ENCODE peak calls at places on chromosome 9, in ten cellular contexts. One of them, this sample, is unnamed.

GRCh38 chr9:127794001-127794791 is 8.4 kb downstream of the CDK9 start:
- DNase-seq in caudate nucleus: no peak
- DNase-seq in effector memory CD8-positive, alpha-beta T cell: no peak
- DNase-seq in T-helper 17 cell: no peak
- DNase-seq in D341Med: no peak
- DNase-seq in GM12864: no peak
- DNase-seq in HTR-8/SVneo: no peak
- DNase-seq in NCI-H1092 treated with DMSO at 0.1 percent for 48 hours: no peak
- DNase-seq in NCI-H1417: no peak
- DNase-seq in neural progenitor cell: no peak
- DNase-seq in this sample: no peak

GRCh38 chr9:89684218-89684617 is 79.4 kb downstream of the GADD45G start:
- DNase-seq in D341Med: no peak
- DNase-seq in HTR-8/SVneo: no peak
- DNase-seq in effector memory CD8-positive, alpha-beta T cell: no peak
- DNase-seq in NCI-H1092 treated with DMSO at 0.1 percent for 48 hours: no peak
- DNase-seq in NCI-H1417: no peak
- DNase-seq in T-helper 17 cell: no peak
- DNase-seq in GM12864: no peak
- DNase-seq in neural progenitor cell: no peak
- DNase-seq in caudate nucleus: no peak
- DNase-seq in this sample: no peak

GRCh38 chr9:114065304-114065703 is 12.8 kb downstream of the AMBP start:
- DNase-seq in HTR-8/SVneo: no peak
- DNase-seq in GM12864: no peak
- DNase-seq in NCI-H1092 treated with DMSO at 0.1 percent for 48 hours: no peak
- DNase-seq in NCI-H1417: no peak
- DNase-seq in caudate nucleus: no peak
- DNase-seq in effector memory CD8-positive, alpha-beta T cell: no peak
- DNase-seq in neural progenitor cell: no peak
- DNase-seq in T-helper 17 cell: no peak
- DNase-seq in D341Med: no peak
- DNase-seq in this sample: no peak

GRCh38 chr9:107991581-107991980 is 502.0 kb upstream of the KLF4 start:
- DNase-seq in D341Med: no peak
- DNase-seq in NCI-H1417: no peak
- DNase-seq in T-helper 17 cell: no peak
- DNase-seq in HTR-8/SVneo: no peak
- DNase-seq in NCI-H1092 treated with DMSO at 0.1 percent for 48 hours: no peak
- DNase-seq in neural progenitor cell: no peak
- DNase-seq in caudate nucleus: no peak
- DNase-seq in GM12864: no peak
- DNase-seq in effector memory CD8-positive, alpha-beta T cell: no peak
- DNase-seq in this sample: no peak

GRCh38 chr9:136531904-136532798 is 13.7 kb downstream of the NOTCH1 start:
- DNase-seq in effector memory CD8-positive, alpha-beta T cell: no peak
- DNase-seq in neural progenitor cell: no peak
- DNase-seq in T-helper 17 cell: no peak
- DNase-seq in NCI-H1417: no peak
- DNase-seq in D341Med: no peak
- DNase-seq in HTR-8/SVneo: no peak
- DNase-seq in GM12864: no peak
- DNase-seq in NCI-H1092 treated with DMSO at 0.1 percent for 48 hours: no peak
- DNase-seq in caudate nucleus: no peak
- DNase-seq in this sample: no peak

GRCh38 chr9:69502671-69503301 is 169.4 kb downstream of the APBA1 start:
- DNase-seq in GM12864: no peak
- DNase-seq in HTR-8/SVneo: no peak
- DNase-seq in T-helper 17 cell: no peak
- DNase-seq in D341Med: no peak
- DNase-seq in neural progenitor cell: no peak
- DNase-seq in NCI-H1092 treated with DMSO at 0.1 percent for 48 hours: no peak
- DNase-seq in NCI-H1417: no peak
- DNase-seq in caudate nucleus: no peak
- DNase-seq in effector memory CD8-positive, alpha-beta T cell: no peak
- DNase-seq in this sample: no peak

GRCh38 chr9:92122792-92123191 is 7.6 kb upstream of the SPTLC1 start:
- DNase-seq in T-helper 17 cell: no peak
- DNase-seq in neural progenitor cell: no peak
- DNase-seq in HTR-8/SVneo: no peak
- DNase-seq in effector memory CD8-positive, alpha-beta T cell: no peak
- DNase-seq in caudate nucleus: no peak
- DNase-seq in NCI-H1417: no peak
- DNase-seq in GM12864: no peak
- DNase-seq in NCI-H1092 treated with DMSO at 0.1 percent for 48 hours: no peak
- DNase-seq in D341Med: no peak
- DNase-seq in this sample: no peak

GRCh38 chr9:137672907-137673791 is 54.3 kb downstream of the EHMT1 start:
- DNase-seq in NCI-H1417: peak
- DNase-seq in T-helper 17 cell: no peak
- DNase-seq in neural progenitor cell: peak
- DNase-seq in D341Med: peak
- DNase-seq in effector memory CD8-positive, alpha-beta T cell: peak
- DNase-seq in caudate nucleus: no peak
- DNase-seq in NCI-H1092 treated with DMSO at 0.1 percent for 48 hours: peak
- DNase-seq in GM12864: peak
- DNase-seq in HTR-8/SVneo: peak
- DNase-seq in this sample: peak

GRCh38 chr9:136740069-136740468 is 2.7 kb downstream of the LCN10 start:
- DNase-seq in D341Med: no peak
- DNase-seq in neural progenitor cell: no peak
- DNase-seq in HTR-8/SVneo: no peak
- DNase-seq in GM12864: no peak
- DNase-seq in T-helper 17 cell: no peak
- DNase-seq in effector memory CD8-positive, alpha-beta T cell: no peak
- DNase-seq in NCI-H1092 treated with DMSO at 0.1 percent for 48 hours: no peak
- DNase-seq in caudate nucleus: no peak
- DNase-seq in NCI-H1417: no peak
- DNase-seq in this sample: no peak

GRCh38 chr9:38288502-38288901 is 104.0 kb upstream of the ALDH1B1 start:
- DNase-seq in T-helper 17 cell: no peak
- DNase-seq in caudate nucleus: no peak
- DNase-seq in NCI-H1092 treated with DMSO at 0.1 percent for 48 hours: no peak
- DNase-seq in HTR-8/SVneo: no peak
- DNase-seq in NCI-H1417: no peak
- DNase-seq in D341Med: no peak
- DNase-seq in neural progenitor cell: no peak
- DNase-seq in effector memory CD8-positive, alpha-beta T cell: no peak
- DNase-seq in GM12864: no peak
- DNase-seq in this sample: no peak

GRCh38 chr9:98994226-98995058 is 50.7 kb downstream of the COL15A1 start:
- DNase-seq in D341Med: no peak
- DNase-seq in T-helper 17 cell: no peak
- DNase-seq in neural progenitor cell: no peak
- DNase-seq in GM12864: no peak
- DNase-seq in caudate nucleus: no peak
- DNase-seq in NCI-H1092 treated with DMSO at 0.1 percent for 48 hours: no peak
- DNase-seq in effector memory CD8-positive, alpha-beta T cell: no peak
- DNase-seq in HTR-8/SVneo: no peak
- DNase-seq in NCI-H1417: no peak
- DNase-seq in this sample: no peak

GRCh38 chr9:131885144-131885609 is 145.3 kb upstream of the RAPGEF1 start:
- DNase-seq in HTR-8/SVneo: no peak
- DNase-seq in effector memory CD8-positive, alpha-beta T cell: no peak
- DNase-seq in NCI-H1092 treated with DMSO at 0.1 percent for 48 hours: peak
- DNase-seq in T-helper 17 cell: no peak
- DNase-seq in GM12864: no peak
- DNase-seq in neural progenitor cell: no peak
- DNase-seq in caudate nucleus: no peak
- DNase-seq in NCI-H1417: no peak
- DNase-seq in D341Med: peak
- DNase-seq in this sample: no peak